ENCODE peak calls at places on chromosomes 2 and 18, in six cellular contexts. One of them, this sample, is unnamed.

GRCh38 chr2:176484838-176485237 is 215.6 kb downstream of the MTX2 start:
- DNase-seq in head of caudate nucleus: no peak
- DNase-seq in hypothalamus: no peak
- DNase-seq in H54: no peak
- DNase-seq in posterior cingulate gyrus: no peak
- DNase-seq in NCI-H1417: no peak
- DNase-seq in this sample: no peak

GRCh38 chr18:62763101-62763521 is 47.8 kb downstream of the PHLPP1 start:
- DNase-seq in H54: no peak
- DNase-seq in NCI-H1417: no peak
- DNase-seq in posterior cingulate gyrus: no peak
- DNase-seq in head of caudate nucleus: no peak
- DNase-seq in hypothalamus: no peak
- DNase-seq in this sample: no peak

GRCh38 chr2:209391776-209392401 is 32.0 kb upstream of the MAP2 start:
- DNase-seq in head of caudate nucleus: no peak
- DNase-seq in hypothalamus: no peak
- DNase-seq in posterior cingulate gyrus: no peak
- DNase-seq in NCI-H1417: no peak
- DNase-seq in H54: no peak
- DNase-seq in this sample: no peak

GRCh38 chr18:50727721-50728470 is 91.9 kb downstream of the MRO start:
- DNase-seq in NCI-H1417: no peak
- DNase-seq in posterior cingulate gyrus: no peak
- DNase-seq in hypothalamus: no peak
- DNase-seq in H54: no peak
- DNase-seq in head of caudate nucleus: no peak
- DNase-seq in this sample: no peak

GRCh38 chr2:171711351-171711750 is 24.1 kb downstream of the DYNC1I2 start:
- DNase-seq in head of caudate nucleus: no peak
- DNase-seq in hypothalamus: no peak
- DNase-seq in posterior cingulate gyrus: no peak
- DNase-seq in NCI-H1417: no peak
- DNase-seq in H54: no peak
- DNase-seq in this sample: no peak

GRCh38 chr2:19073522-19073921 is 284.9 kb downstream of the OSR1 start:
- DNase-seq in NCI-H1417: no peak
- DNase-seq in head of caudate nucleus: no peak
- DNase-seq in hypothalamus: no peak
- DNase-seq in posterior cingulate gyrus: no peak
- DNase-seq in H54: peak
- DNase-seq in this sample: no peak

GRCh38 chr2:117087565-117088291 is 726.8 kb upstream of the DDX18 start:
- DNase-seq in head of caudate nucleus: no peak
- DNase-seq in hypothalamus: no peak
- DNase-seq in NCI-H1417: no peak
- DNase-seq in posterior cingulate gyrus: no peak
- DNase-seq in H54: no peak
- DNase-seq in this sample: peak

GRCh38 chr2:126513033-126513432 is 142.9 kb upstream of the GYPC start:
- DNase-seq in head of caudate nucleus: no peak
- DNase-seq in posterior cingulate gyrus: no peak
- DNase-seq in H54: no peak
- DNase-seq in NCI-H1417: no peak
- DNase-seq in hypothalamus: no peak
- DNase-seq in this sample: no peak

GRCh38 chr2:160399880-160400279 is 93.7 kb downstream of the RBMS1 start:
- DNase-seq in NCI-H1417: no peak
- DNase-seq in head of caudate nucleus: no peak
- DNase-seq in posterior cingulate gyrus: no peak
- DNase-seq in H54: no peak
- DNase-seq in hypothalamus: no peak
- DNase-seq in this sample: no peak

GRCh38 chr2:181657379-181657778 is 474 bp upstream of the CERKL start:
- DNase-seq in posterior cingulate gyrus: no peak
- DNase-seq in head of caudate nucleus: no peak
- DNase-seq in NCI-H1417: no peak
- DNase-seq in H54: no peak
- DNase-seq in hypothalamus: no peak
- DNase-seq in this sample: no peak

GRCh38 chr18:23330423-23330822 is 122.7 kb upstream of the RIOK3 start:
- DNase-seq in hypothalamus: no peak
- DNase-seq in posterior cingulate gyrus: no peak
- DNase-seq in H54: no peak
- DNase-seq in NCI-H1417: no peak
- DNase-seq in head of caudate nucleus: no peak
- DNase-seq in this sample: no peak

GRCh38 chr2:30425326-30425725 is 21.7 kb upstream of the LCLAT1 start:
- DNase-seq in head of caudate nucleus: no peak
- DNase-seq in NCI-H1417: no peak
- DNase-seq in posterior cingulate gyrus: no peak
- DNase-seq in H54: no peak
- DNase-seq in hypothalamus: no peak
- DNase-seq in this sample: no peak

GRCh38 chr2:239594772-239595608 is 194.2 kb upstream of the HDAC4 start:
- DNase-seq in NCI-H1417: no peak
- DNase-seq in posterior cingulate gyrus: peak
- DNase-seq in hypothalamus: no peak
- DNase-seq in head of caudate nucleus: peak
- DNase-seq in H54: no peak
- DNase-seq in this sample: no peak

GRCh38 chr18:67783215-67783946 is 266.9 kb upstream of the DSEL start:
- DNase-seq in head of caudate nucleus: no peak
- DNase-seq in NCI-H1417: no peak
- DNase-seq in H54: no peak
- DNase-seq in posterior cingulate gyrus: no peak
- DNase-seq in hypothalamus: no peak
- DNase-seq in this sample: no peak

GRCh38 chr18:8493141-8493540 is 116.1 kb upstream of the RAB12 start:
- DNase-seq in H54: no peak
- DNase-seq in posterior cingulate gyrus: no peak
- DNase-seq in NCI-H1417: no peak
- DNase-seq in hypothalamus: no peak
- DNase-seq in head of caudate nucleus: no peak
- DNase-seq in this sample: no peak

GRCh38 chr2:222743263-222743865 is 71.9 kb downstream of the MOGAT1 start:
- DNase-seq in hypothalamus: no peak
- DNase-seq in H54: no peak
- DNase-seq in NCI-H1417: no peak
- DNase-seq in head of caudate nucleus: peak
- DNase-seq in posterior cingulate gyrus: no peak
- DNase-seq in this sample: peak

GRCh38 chr2:234363647-234364294 is 133.1 kb downstream of the ARL4C start:
- DNase-seq in NCI-H1417: no peak
- DNase-seq in H54: no peak
- DNase-seq in head of caudate nucleus: no peak
- DNase-seq in hypothalamus: no peak
- DNase-seq in posterior cingulate gyrus: no peak
- DNase-seq in this sample: no peak

GRCh38 chr2:237277151-237277550 is 136.8 kb downstream of the COL6A3 start:
- DNase-seq in H54: no peak
- DNase-seq in posterior cingulate gyrus: no peak
- DNase-seq in head of caudate nucleus: no peak
- DNase-seq in hypothalamus: no peak
- DNase-seq in NCI-H1417: no peak
- DNase-seq in this sample: peak

GRCh38 chr2:40668435-40668834 is 216.5 kb upstream of the SLC8A1 start:
- DNase-seq in head of caudate nucleus: no peak
- DNase-seq in posterior cingulate gyrus: no peak
- DNase-seq in hypothalamus: no peak
- DNase-seq in H54: no peak
- DNase-seq in NCI-H1417: no peak
- DNase-seq in this sample: peak

GRCh38 chr18:24763765-24764548 is 303.5 kb downstream of the HRH4 start:
- DNase-seq in posterior cingulate gyrus: no peak
- DNase-seq in hypothalamus: no peak
- DNase-seq in head of caudate nucleus: no peak
- DNase-seq in H54: no peak
- DNase-seq in NCI-H1417: no peak
- DNase-seq in this sample: no peak

GRCh38 chr2:170461875-170462274 is 253.3 kb upstream of the SP5 start:
- DNase-seq in posterior cingulate gyrus: no peak
- DNase-seq in head of caudate nucleus: no peak
- DNase-seq in H54: no peak
- DNase-seq in hypothalamus: no peak
- DNase-seq in NCI-H1417: no peak
- DNase-seq in this sample: no peak

GRCh38 chr2:113720167-113720566 is 36.3 kb downstream of the SLC35F5 start:
- DNase-seq in posterior cingulate gyrus: no peak
- DNase-seq in head of caudate nucleus: no peak
- DNase-seq in H54: no peak
- DNase-seq in NCI-H1417: no peak
- DNase-seq in hypothalamus: no peak
- DNase-seq in this sample: peak

GRCh38 chr18:61736168-61736567 is 156.6 kb downstream of the RNF152 start:
- DNase-seq in head of caudate nucleus: no peak
- DNase-seq in H54: no peak
- DNase-seq in posterior cingulate gyrus: no peak
- DNase-seq in NCI-H1417: no peak
- DNase-seq in hypothalamus: no peak
- DNase-seq in this sample: no peak

GRCh38 chr2:80256396-80257167 is 48.0 kb downstream of the LRRTM1 start:
- DNase-seq in posterior cingulate gyrus: no peak
- DNase-seq in head of caudate nucleus: no peak
- DNase-seq in H54: peak
- DNase-seq in hypothalamus: peak
- DNase-seq in NCI-H1417: no peak
- DNase-seq in this sample: peak

GRCh38 chr18:64405161-64405560 is 256.3 kb upstream of the LINC00305 start:
- DNase-seq in hypothalamus: no peak
- DNase-seq in H54: no peak
- DNase-seq in head of caudate nucleus: no peak
- DNase-seq in NCI-H1417: no peak
- DNase-seq in posterior cingulate gyrus: no peak
- DNase-seq in this sample: no peak

GRCh38 chr2:61220768-61221167 is 58.8 kb downstream of the C2orf74 start:
- DNase-seq in hypothalamus: no peak
- DNase-seq in H54: peak
- DNase-seq in head of caudate nucleus: no peak
- DNase-seq in NCI-H1417: no peak
- DNase-seq in posterior cingulate gyrus: no peak
- DNase-seq in this sample: no peak

GRCh38 chr18:11767935-11768334 is 78.9 kb downstream of the GNAL start:
- DNase-seq in head of caudate nucleus: no peak
- DNase-seq in NCI-H1417: no peak
- DNase-seq in hypothalamus: no peak
- DNase-seq in posterior cingulate gyrus: no peak
- DNase-seq in H54: no peak
- DNase-seq in this sample: no peak

GRCh38 chr18:29169599-29169998 is 992.7 kb upstream of the CDH2 start:
- DNase-seq in H54: no peak
- DNase-seq in posterior cingulate gyrus: no peak
- DNase-seq in hypothalamus: no peak
- DNase-seq in head of caudate nucleus: no peak
- DNase-seq in NCI-H1417: no peak
- DNase-seq in this sample: no peak

GRCh38 chr2:217777906-217778305 is 224.9 kb downstream of the TNS1 start:
- DNase-seq in hypothalamus: no peak
- DNase-seq in NCI-H1417: no peak
- DNase-seq in head of caudate nucleus: no peak
- DNase-seq in posterior cingulate gyrus: no peak
- DNase-seq in H54: no peak
- DNase-seq in this sample: no peak

GRCh38 chr18:51275712-51276473 is 78.4 kb upstream of the MEX3C start:
- DNase-seq in posterior cingulate gyrus: no peak
- DNase-seq in head of caudate nucleus: no peak
- DNase-seq in NCI-H1417: no peak
- DNase-seq in H54: no peak
- DNase-seq in hypothalamus: no peak
- DNase-seq in this sample: no peak

GRCh38 chr2:88735853-88736252 is 44.4 kb downstream of the RPIA start:
- DNase-seq in NCI-H1417: no peak
- DNase-seq in posterior cingulate gyrus: no peak
- DNase-seq in head of caudate nucleus: peak
- DNase-seq in H54: no peak
- DNase-seq in hypothalamus: no peak
- DNase-seq in this sample: peak

GRCh38 chr2:45008296-45009129 is 739 bp downstream of the SIX2 start:
- DNase-seq in NCI-H1417: peak
- DNase-seq in posterior cingulate gyrus: no peak
- DNase-seq in head of caudate nucleus: no peak
- DNase-seq in hypothalamus: no peak
- DNase-seq in H54: no peak
- DNase-seq in this sample: no peak

GRCh38 chr2:101369100-101369499 is 18.2 kb downstream of the CREG2 start:
- DNase-seq in NCI-H1417: no peak
- DNase-seq in hypothalamus: no peak
- DNase-seq in posterior cingulate gyrus: no peak
- DNase-seq in H54: no peak
- DNase-seq in head of caudate nucleus: no peak
- DNase-seq in this sample: no peak

GRCh38 chr2:105394951-105395611 is 3.8 kb downstream of the FHL2 start:
- DNase-seq in NCI-H1417: no peak
- DNase-seq in head of caudate nucleus: no peak
- DNase-seq in H54: no peak
- DNase-seq in hypothalamus: no peak
- DNase-seq in posterior cingulate gyrus: no peak
- DNase-seq in this sample: no peak

GRCh38 chr2:233040571-233040970 is 8.1 kb downstream of the NEU2 start:
- DNase-seq in hypothalamus: no peak
- DNase-seq in head of caudate nucleus: no peak
- DNase-seq in posterior cingulate gyrus: no peak
- DNase-seq in H54: no peak
- DNase-seq in NCI-H1417: no peak
- DNase-seq in this sample: no peak

GRCh38 chr2:8563814-8564474 is 117.9 kb upstream of the ID2 start:
- DNase-seq in posterior cingulate gyrus: no peak
- DNase-seq in hypothalamus: no peak
- DNase-seq in H54: no peak
- DNase-seq in head of caudate nucleus: no peak
- DNase-seq in NCI-H1417: no peak
- DNase-seq in this sample: no peak

GRCh38 chr2:235553696-235554100 is 59.9 kb downstream of the AGAP1 start:
- DNase-seq in head of caudate nucleus: no peak
- DNase-seq in hypothalamus: no peak
- DNase-seq in NCI-H1417: no peak
- DNase-seq in posterior cingulate gyrus: no peak
- DNase-seq in H54: peak
- DNase-seq in this sample: no peak

This sample was measured in MV-4-11.